ENCODE peak calls at places on chromosomes 11 and 22, in five cellular contexts. N, X, V, D and W are unnamed samples.
A peak's percentile ranks its signal among the peaks of the same experiment; 100 is the strongest.

GRCh38 chr11:134675983-134676382 is 263.9 kb upstream of the B3GAT1 start:
- DNase-seq in V (no peak), X (no peak), D (no peak), N (no peak), W (no peak)

GRCh38 chr22:45096256-45096907 is 67.3 kb upstream of the NUP50 start:
- DNase-seq in X (peak; percentile 24), V (peak; percentile 48), N (no peak), D (peak; percentile 25), W (peak; percentile 8)

GRCh38 chr11:69296890-69297224 is 2.9 kb downstream of the MYEOV start:
- DNase-seq in X (no peak), V (no peak), N (no peak), D (no peak), W (no peak)

GRCh38 chr11:66008468-66009101 is 3.2 kb upstream of the CST6 start:
- DNase-seq in X (no peak), N (no peak), V (no peak), D (no peak), W (no peak)

GRCh38 chr11:16028406-16028805 is 327.9 kb downstream of the SOX6 start:
- DNase-seq in V (no peak), N (no peak), D (no peak), X (no peak), W (no peak)

GRCh38 chr11:114075891-114076441 is 16.5 kb downstream of the ZBTB16 start:
- DNase-seq in N (no peak), D (peak; percentile 34), X (no peak), V (no peak), W (peak; percentile 32)

GRCh38 chr22:44455963-44456358 is 42.1 kb downstream of the RTL6 start:
- DNase-seq in N (no peak), D (no peak), X (no peak), V (no peak), W (no peak)

GRCh38 chr11:33699515-33700424 is 856 bp downstream of the C11orf91 start:
- DNase-seq in N (no peak), V (no peak), D (no peak), X (no peak), W (no peak)

GRCh38 chr11:99489561-99489960 is 468.8 kb downstream of the CNTN5 start:
- DNase-seq in V (no peak), X (no peak), D (no peak), N (no peak), W (no peak)

GRCh38 chr11:116207349-116207748 is 565.4 kb downstream of the BUD13 start:
- DNase-seq in D (no peak), V (no peak), X (no peak), N (no peak), W (no peak)

GRCh38 chr11:75350743-75351540 is 519 bp downstream of the ARRB1 start:
- DNase-seq in D (peak; percentile 48), X (no peak), N (peak; percentile 25), V (no peak), W (no peak)

GRCh38 chr11:108945341-108945740 is 280.5 kb downstream of the DDX10 start:
- DNase-seq in D (no peak), V (no peak), X (no peak), N (no peak), W (no peak)

GRCh38 chr11:63613517-63614135 is 607 bp downstream of the PLAAT3 start:
- DNase-seq in N (peak; percentile 29), D (peak; percentile 25), X (no peak), V (no peak), W (no peak)

GRCh38 chr22:46686221-46686872 is 51.7 kb downstream of the CERK start:
- DNase-seq in V (no peak), N (no peak), D (no peak), X (no peak), W (no peak)

GRCh38 chr11:129905402-129905801 is 10.0 kb upstream of the NFRKB start:
- DNase-seq in D (no peak), X (no peak), N (no peak), V (no peak), W (no peak)